ENCODE peak calls at places on chromosomes 3 and 15, in nine cellular contexts. One of them, this sample, is unnamed.

GRCh38 chr15:34684351-34684750 is 70.4 kb downstream of the GJD2 start:
- DNase-seq in stimulated activated CD4-positive, alpha-beta T cell treated with anti-CD3 and anti-CD28 coated beads, TNF-alpha, amount 100 ng/mL, for 48 hours: no peak
- DNase-seq in fibroblast of lung: no peak
- DNase-seq in PC-9: no peak
- DNase-seq in GM10248: no peak
- DNase-seq in activated T-cell treated with anti-CD3 and anti-CD28 coated beads, Interleukin-2, amount 50 U/mL, for 72 hours: no peak
- DNase-seq in DMS79: no peak
- DNase-seq in immature natural killer cell: no peak
- DNase-seq in HCT116: no peak
- DNase-seq in this sample: no peak

GRCh38 chr3:68876112-68876713 is 56.1 kb downstream of the TAFA4 start:
- DNase-seq in DMS79: no peak
- DNase-seq in fibroblast of lung: peak; percentile 50
- DNase-seq in PC-9: peak; percentile 13
- DNase-seq in stimulated activated CD4-positive, alpha-beta T cell treated with anti-CD3 and anti-CD28 coated beads, TNF-alpha, amount 100 ng/mL, for 48 hours: peak; percentile 7
- DNase-seq in activated T-cell treated with anti-CD3 and anti-CD28 coated beads, Interleukin-2, amount 50 U/mL, for 72 hours: peak; percentile 8
- DNase-seq in GM10248: peak; percentile 18
- DNase-seq in HCT116: peak; percentile 45
- DNase-seq in immature natural killer cell: peak; percentile 10
- DNase-seq in this sample: peak; percentile 3

GRCh38 chr15:83692820-83693581 is 39.1 kb downstream of the ADAMTSL3 start:
- DNase-seq in PC-9: no peak
- DNase-seq in stimulated activated CD4-positive, alpha-beta T cell treated with anti-CD3 and anti-CD28 coated beads, TNF-alpha, amount 100 ng/mL, for 48 hours: no peak
- DNase-seq in fibroblast of lung: no peak
- DNase-seq in DMS79: no peak
- DNase-seq in GM10248: no peak
- DNase-seq in immature natural killer cell: no peak
- DNase-seq in activated T-cell treated with anti-CD3 and anti-CD28 coated beads, Interleukin-2, amount 50 U/mL, for 72 hours: no peak
- DNase-seq in HCT116: no peak
- DNase-seq in this sample: no peak

GRCh38 chr15:61660579-61660978 is 399.7 kb downstream of the VPS13C start:
- DNase-seq in activated T-cell treated with anti-CD3 and anti-CD28 coated beads, Interleukin-2, amount 50 U/mL, for 72 hours: no peak
- DNase-seq in GM10248: no peak
- DNase-seq in HCT116: no peak
- DNase-seq in fibroblast of lung: peak; percentile 9
- DNase-seq in immature natural killer cell: no peak
- DNase-seq in stimulated activated CD4-positive, alpha-beta T cell treated with anti-CD3 and anti-CD28 coated beads, TNF-alpha, amount 100 ng/mL, for 48 hours: no peak
- DNase-seq in DMS79: no peak
- DNase-seq in PC-9: no peak
- DNase-seq in this sample: no peak

GRCh38 chr3:105878061-105878460 is 9.2 kb upstream of the CBLB start:
- DNase-seq in DMS79: no peak
- DNase-seq in HCT116: no peak
- DNase-seq in activated T-cell treated with anti-CD3 and anti-CD28 coated beads, Interleukin-2, amount 50 U/mL, for 72 hours: no peak
- DNase-seq in immature natural killer cell: no peak
- DNase-seq in GM10248: no peak
- DNase-seq in stimulated activated CD4-positive, alpha-beta T cell treated with anti-CD3 and anti-CD28 coated beads, TNF-alpha, amount 100 ng/mL, for 48 hours: no peak
- DNase-seq in fibroblast of lung: peak; percentile 76
- DNase-seq in PC-9: no peak
- DNase-seq in this sample: no peak

GRCh38 chr3:12175137-12175593 is 16.5 kb upstream of the TIMP4 start:
- DNase-seq in activated T-cell treated with anti-CD3 and anti-CD28 coated beads, Interleukin-2, amount 50 U/mL, for 72 hours: no peak
- DNase-seq in stimulated activated CD4-positive, alpha-beta T cell treated with anti-CD3 and anti-CD28 coated beads, TNF-alpha, amount 100 ng/mL, for 48 hours: no peak
- DNase-seq in GM10248: no peak
- DNase-seq in HCT116: no peak
- DNase-seq in DMS79: no peak
- DNase-seq in fibroblast of lung: peak; percentile 74
- DNase-seq in PC-9: peak; percentile 32
- DNase-seq in immature natural killer cell: no peak
- DNase-seq in this sample: no peak

GRCh38 chr3:67006460-67006859 is 8.4 kb downstream of the KBTBD8 start:
- DNase-seq in fibroblast of lung: peak; percentile 59
- DNase-seq in PC-9: no peak
- DNase-seq in stimulated activated CD4-positive, alpha-beta T cell treated with anti-CD3 and anti-CD28 coated beads, TNF-alpha, amount 100 ng/mL, for 48 hours: no peak
- DNase-seq in GM10248: no peak
- DNase-seq in immature natural killer cell: no peak
- DNase-seq in activated T-cell treated with anti-CD3 and anti-CD28 coated beads, Interleukin-2, amount 50 U/mL, for 72 hours: no peak
- DNase-seq in HCT116: no peak
- DNase-seq in DMS79: no peak
- DNase-seq in this sample: no peak

GRCh38 chr3:40009991-40010390 is 200.6 kb downstream of the MYRIP start:
- DNase-seq in HCT116: no peak
- DNase-seq in immature natural killer cell: no peak
- DNase-seq in fibroblast of lung: no peak
- DNase-seq in GM10248: no peak
- DNase-seq in DMS79: no peak
- DNase-seq in PC-9: no peak
- DNase-seq in activated T-cell treated with anti-CD3 and anti-CD28 coated beads, Interleukin-2, amount 50 U/mL, for 72 hours: no peak
- DNase-seq in stimulated activated CD4-positive, alpha-beta T cell treated with anti-CD3 and anti-CD28 coated beads, TNF-alpha, amount 100 ng/mL, for 48 hours: no peak
- DNase-seq in this sample: no peak

GRCh38 chr15:89675606-89676005 is 3.6 kb downstream of the PLIN1 start:
- DNase-seq in stimulated activated CD4-positive, alpha-beta T cell treated with anti-CD3 and anti-CD28 coated beads, TNF-alpha, amount 100 ng/mL, for 48 hours: no peak
- DNase-seq in fibroblast of lung: no peak
- DNase-seq in immature natural killer cell: no peak
- DNase-seq in HCT116: no peak
- DNase-seq in PC-9: no peak
- DNase-seq in DMS79: no peak
- DNase-seq in GM10248: no peak
- DNase-seq in activated T-cell treated with anti-CD3 and anti-CD28 coated beads, Interleukin-2, amount 50 U/mL, for 72 hours: no peak
- DNase-seq in this sample: no peak

GRCh38 chr3:115838786-115839185 is 215.5 kb downstream of the GAP43 start:
- DNase-seq in HCT116: no peak
- DNase-seq in fibroblast of lung: no peak
- DNase-seq in immature natural killer cell: no peak
- DNase-seq in GM10248: no peak
- DNase-seq in stimulated activated CD4-positive, alpha-beta T cell treated with anti-CD3 and anti-CD28 coated beads, TNF-alpha, amount 100 ng/mL, for 48 hours: no peak
- DNase-seq in DMS79: no peak
- DNase-seq in activated T-cell treated with anti-CD3 and anti-CD28 coated beads, Interleukin-2, amount 50 U/mL, for 72 hours: no peak
- DNase-seq in PC-9: no peak
- DNase-seq in this sample: no peak

GRCh38 chr3:56940331-56940730 is 120.1 kb upstream of the SPATA12 start:
- DNase-seq in stimulated activated CD4-positive, alpha-beta T cell treated with anti-CD3 and anti-CD28 coated beads, TNF-alpha, amount 100 ng/mL, for 48 hours: no peak
- DNase-seq in HCT116: no peak
- DNase-seq in PC-9: no peak
- DNase-seq in GM10248: no peak
- DNase-seq in DMS79: no peak
- DNase-seq in fibroblast of lung: no peak
- DNase-seq in activated T-cell treated with anti-CD3 and anti-CD28 coated beads, Interleukin-2, amount 50 U/mL, for 72 hours: no peak
- DNase-seq in immature natural killer cell: no peak
- DNase-seq in this sample: no peak

GRCh38 chr3:37559461-37559860 is 302.2 kb upstream of the CTDSPL start:
- DNase-seq in DMS79: no peak
- DNase-seq in HCT116: no peak
- DNase-seq in stimulated activated CD4-positive, alpha-beta T cell treated with anti-CD3 and anti-CD28 coated beads, TNF-alpha, amount 100 ng/mL, for 48 hours: no peak
- DNase-seq in GM10248: no peak
- DNase-seq in immature natural killer cell: no peak
- DNase-seq in fibroblast of lung: peak; percentile 49
- DNase-seq in PC-9: no peak
- DNase-seq in activated T-cell treated with anti-CD3 and anti-CD28 coated beads, Interleukin-2, amount 50 U/mL, for 72 hours: no peak
- DNase-seq in this sample: peak; percentile 13

GRCh38 chr3:30486386-30486785 is 120.0 kb upstream of the TGFBR2 start:
- DNase-seq in activated T-cell treated with anti-CD3 and anti-CD28 coated beads, Interleukin-2, amount 50 U/mL, for 72 hours: no peak
- DNase-seq in PC-9: no peak
- DNase-seq in immature natural killer cell: no peak
- DNase-seq in HCT116: no peak
- DNase-seq in stimulated activated CD4-positive, alpha-beta T cell treated with anti-CD3 and anti-CD28 coated beads, TNF-alpha, amount 100 ng/mL, for 48 hours: no peak
- DNase-seq in GM10248: no peak
- DNase-seq in fibroblast of lung: no peak
- DNase-seq in DMS79: no peak
- DNase-seq in this sample: no peak

GRCh38 chr15:50907866-50908208 is 646 bp upstream of the AP4E1 start:
- DNase-seq in GM10248: peak; percentile 39
- DNase-seq in activated T-cell treated with anti-CD3 and anti-CD28 coated beads, Interleukin-2, amount 50 U/mL, for 72 hours: peak; percentile 72
- DNase-seq in fibroblast of lung: peak; percentile 32
- DNase-seq in immature natural killer cell: peak; percentile 49
- DNase-seq in HCT116: peak; percentile 15
- DNase-seq in DMS79: no peak
- DNase-seq in PC-9: peak; percentile 16
- DNase-seq in stimulated activated CD4-positive, alpha-beta T cell treated with anti-CD3 and anti-CD28 coated beads, TNF-alpha, amount 100 ng/mL, for 48 hours: no peak
- DNase-seq in this sample: no peak

GRCh38 chr15:99434506-99435137 is 131.2 kb upstream of the MEF2A start:
- DNase-seq in GM10248: no peak
- DNase-seq in PC-9: no peak
- DNase-seq in HCT116: no peak
- DNase-seq in activated T-cell treated with anti-CD3 and anti-CD28 coated beads, Interleukin-2, amount 50 U/mL, for 72 hours: no peak
- DNase-seq in immature natural killer cell: no peak
- DNase-seq in stimulated activated CD4-positive, alpha-beta T cell treated with anti-CD3 and anti-CD28 coated beads, TNF-alpha, amount 100 ng/mL, for 48 hours: no peak
- DNase-seq in DMS79: no peak
- DNase-seq in fibroblast of lung: no peak
- DNase-seq in this sample: no peak

GRCh38 chr15:28977377-28978010 is 91.7 kb downstream of the APBA2 start:
- DNase-seq in PC-9: peak; percentile 3
- DNase-seq in fibroblast of lung: peak; percentile 98
- DNase-seq in GM10248: no peak
- DNase-seq in stimulated activated CD4-positive, alpha-beta T cell treated with anti-CD3 and anti-CD28 coated beads, TNF-alpha, amount 100 ng/mL, for 48 hours: no peak
- DNase-seq in HCT116: peak; percentile 73
- DNase-seq in activated T-cell treated with anti-CD3 and anti-CD28 coated beads, Interleukin-2, amount 50 U/mL, for 72 hours: no peak
- DNase-seq in DMS79: no peak
- DNase-seq in immature natural killer cell: no peak
- DNase-seq in this sample: peak; percentile 85

GRCh38 chr3:94036909-94037507 is 8.6 kb upstream of the STX19 start:
- DNase-seq in DMS79: no peak
- DNase-seq in GM10248: peak; percentile 18
- DNase-seq in immature natural killer cell: no peak
- DNase-seq in stimulated activated CD4-positive, alpha-beta T cell treated with anti-CD3 and anti-CD28 coated beads, TNF-alpha, amount 100 ng/mL, for 48 hours: no peak
- DNase-seq in HCT116: peak; percentile 35
- DNase-seq in fibroblast of lung: peak; percentile 17
- DNase-seq in activated T-cell treated with anti-CD3 and anti-CD28 coated beads, Interleukin-2, amount 50 U/mL, for 72 hours: no peak
- DNase-seq in PC-9: no peak
- DNase-seq in this sample: peak; percentile 5

GRCh38 chr3:158057666-158058065 is 48.6 kb downstream of the SHOX2 start:
- DNase-seq in immature natural killer cell: no peak
- DNase-seq in GM10248: no peak
- DNase-seq in HCT116: no peak
- DNase-seq in activated T-cell treated with anti-CD3 and anti-CD28 coated beads, Interleukin-2, amount 50 U/mL, for 72 hours: no peak
- DNase-seq in fibroblast of lung: peak; percentile 5
- DNase-seq in stimulated activated CD4-positive, alpha-beta T cell treated with anti-CD3 and anti-CD28 coated beads, TNF-alpha, amount 100 ng/mL, for 48 hours: no peak
- DNase-seq in DMS79: no peak
- DNase-seq in PC-9: no peak
- DNase-seq in this sample: no peak

GRCh38 chr15:88647362-88648105 is 8.7 kb downstream of the ISG20 start:
- DNase-seq in DMS79: no peak
- DNase-seq in GM10248: no peak
- DNase-seq in immature natural killer cell: no peak
- DNase-seq in HCT116: no peak
- DNase-seq in stimulated activated CD4-positive, alpha-beta T cell treated with anti-CD3 and anti-CD28 coated beads, TNF-alpha, amount 100 ng/mL, for 48 hours: no peak
- DNase-seq in PC-9: peak; percentile 75
- DNase-seq in fibroblast of lung: no peak
- DNase-seq in activated T-cell treated with anti-CD3 and anti-CD28 coated beads, Interleukin-2, amount 50 U/mL, for 72 hours: no peak
- DNase-seq in this sample: no peak

This sample was measured in SW 1271.